ENCODE peak calls at places on chromosomes 7 and 10, in six cellular contexts. W, P, A, G, N and S are unnamed samples.

GRCh38 chr7:112338786-112339185 is 111.5 kb upstream of the IFRD1 start:
- DNase-seq in P (no peak), A (no peak), N (no peak), G (no peak), W (no peak), S (no peak)

GRCh38 chr7:158617737-158618128 is 30.1 kb upstream of the PTPRN2 start:
- DNase-seq in W (no peak), N (peak), P (no peak), G (no peak), A (no peak), S (no peak)

GRCh38 chr7:1800876-1801275 is 130.8 kb downstream of the ELFN1 start:
- DNase-seq in N (no peak), G (no peak), A (no peak), P (no peak), W (no peak), S (no peak)

GRCh38 chr10:35639651-35640311 is 2.3 kb downstream of the FZD8 start:
- DNase-seq in N (no peak), W (peak), G (no peak), P (no peak), A (peak), S (no peak)

GRCh38 chr7:41559426-41559825 is 143.5 kb downstream of the INHBA start:
- DNase-seq in N (no peak), A (no peak), W (no peak), G (no peak), P (no peak), S (no peak)

GRCh38 chr10:72310241-72310633 is 36.5 kb downstream of the DDIT4 start:
- DNase-seq in P (no peak), A (no peak), W (no peak), G (no peak), N (no peak), S (no peak)

GRCh38 chr7:73921623-73922528 is 60.9 kb downstream of the TMEM270 start:
- DNase-seq in N (no peak), P (no peak), A (peak), G (no peak), W (no peak), S (no peak)

GRCh38 chr10:132554991-132555647 is 17.5 kb downstream of the INPP5A start:
- DNase-seq in N (no peak), A (peak), G (no peak), P (peak), W (peak), S (peak)

GRCh38 chr7:45117582-45117981 is 6.1 kb upstream of the TBRG4 start:
- DNase-seq in N (no peak), W (no peak), A (no peak), G (no peak), P (no peak), S (no peak)

GRCh38 chr10:44714451-44714850 is 196.7 kb upstream of the TMEM72 start:
- DNase-seq in P (no peak), A (no peak), W (no peak), G (no peak), N (no peak), S (no peak)

GRCh38 chr7:87414400-87415188 is 60.9 kb downstream of the ABCB4 start:
- DNase-seq in W (no peak), N (no peak), P (no peak), A (no peak), G (no peak), S (no peak)

GRCh38 chr7:139943391-139943790 is 114.3 kb downstream of the TBXAS1 start:
- DNase-seq in P (no peak), W (no peak), N (no peak), A (no peak), G (no peak), S (no peak)

GRCh38 chr10:110612629-110613028 is 31.5 kb upstream of the RBM20 start:
- DNase-seq in W (no peak), A (no peak), N (no peak), P (no peak), G (no peak), S (no peak)

GRCh38 chr7:51240868-51241267 is 75.7 kb downstream of the COBL start:
- DNase-seq in N (no peak), W (no peak), P (no peak), A (no peak), G (no peak), S (no peak)

GRCh38 chr7:127650842-127651555 is 995 bp upstream of the SND1 start:
- DNase-seq in G (no peak), P (no peak), N (no peak), W (no peak), A (no peak), S (peak)

GRCh38 chr10:37572206-37572605 is 285.2 kb downstream of the ZNF248 start:
- DNase-seq in W (no peak), N (no peak), G (no peak), P (no peak), A (no peak), S (no peak)

GRCh38 chr7:92404170-92404614 is 43.1 kb upstream of the GATAD1 start:
- DNase-seq in G (peak), A (no peak), N (no peak), P (peak), W (no peak), S (no peak)

GRCh38 chr7:102991540-102992214 is 78.9 kb downstream of the LRRC17 start:
- DNase-seq in P (no peak), N (peak), A (no peak), G (no peak), W (peak), S (no peak)

GRCh38 chr7:16604054-16604453 is 41.5 kb downstream of the ANKMY2 start:
- DNase-seq in A (no peak), W (no peak), G (no peak), N (peak), P (no peak), S (no peak)

GRCh38 chr10:59176241-59177030 is at the start of gene PHYHIPL:
- DNase-seq in N (no peak), W (peak), A (peak), P (no peak), G (peak), S (peak)

GRCh38 chr7:66379761-66380160 is 174.6 kb downstream of the TPST1 start:
- DNase-seq in G (no peak), W (no peak), A (no peak), P (no peak), N (peak), S (no peak)

GRCh38 chr10:753530-753929 is 64.1 kb upstream of the DIP2C start:
- DNase-seq in G (no peak), A (no peak), N (no peak), W (no peak), P (no peak), S (no peak)

GRCh38 chr7:10593080-10593479 is 380.6 kb upstream of the PHF14 start:
- DNase-seq in G (no peak), N (no peak), A (no peak), P (no peak), W (no peak), S (no peak)

GRCh38 chr7:87110778-87111177 is 41.5 kb upstream of the DMTF1 start:
- DNase-seq in P (no peak), N (no peak), A (no peak), G (no peak), W (no peak), S (no peak)

GRCh38 chr7:81846398-81846797 is 76.6 kb upstream of the HGF start:
- DNase-seq in G (no peak), A (no peak), W (no peak), P (no peak), N (peak), S (no peak)

GRCh38 chr10:11673346-11674330 is 62.2 kb upstream of the USP6NL start:
- DNase-seq in N (no peak), P (no peak), A (no peak), W (peak), G (no peak), S (no peak)